ENCODE peak calls at places on chromosome 3, in five cellular contexts. R is CD14-positive monocyte; U is nephron progenitor cell; S is activated CD8-positive, alpha-beta T cell treated with anti-CD3 and anti-CD28 coated beads for 36 hours; A is pancreas. Q is an unnamed sample.

GRCh38 chr3:60779637-60780036 is 471.6 kb downstream of the FHIT start:
- DNase-seq in A (no peak), R (no peak), U (no peak), S (no peak), Q (no peak)

GRCh38 chr3:182465301-182466185 is 327.8 kb upstream of the ATP11B start:
- DNase-seq in S (no peak), U (no peak), A (no peak), R (no peak), Q (peak)

GRCh38 chr3:147157629-147158028 is 248.7 kb downstream of the ZIC4 start:
- DNase-seq in A (no peak), U (no peak), R (no peak), S (no peak), Q (no peak)

GRCh38 chr3:30078736-30079135 is 527.7 kb upstream of the TGFBR2 start:
- DNase-seq in S (no peak), U (no peak), A (no peak), R (no peak), Q (no peak)

GRCh38 chr3:99842826-99843589 is 25.3 kb downstream of the CMSS1 start:
- DNase-seq in R (no peak), U (no peak), A (no peak), S (no peak), Q (peak)

GRCh38 chr3:67291287-67292252 is 293.5 kb downstream of the KBTBD8 start:
- DNase-seq in S (peak), U (no peak), R (no peak), A (no peak), Q (no peak)

GRCh38 chr3:61985020-61985419 is 388.3 kb downstream of the FEZF2 start:
- DNase-seq in U (no peak), S (no peak), A (no peak), R (no peak), Q (no peak)

GRCh38 chr3:12235691-12236090 is 53.2 kb upstream of the PPARG start:
- DNase-seq in U (no peak), S (no peak), R (no peak), A (no peak), Q (no peak)

GRCh38 chr3:146953523-146954125 is 348.5 kb upstream of the PLSCR5 start:
- DNase-seq in A (no peak), R (no peak), S (no peak), U (no peak), Q (no peak)

GRCh38 chr3:88882121-88882520 is 225.3 kb upstream of the EPHA3 start:
- DNase-seq in R (no peak), A (no peak), S (no peak), U (no peak), Q (no peak)

GRCh38 chr3:13716540-13717221 is 163.2 kb downstream of the WNT7A start:
- DNase-seq in U (no peak), A (peak), S (no peak), R (peak), Q (no peak)

GRCh38 chr3:197484204-197484901 is 71.4 kb downstream of the BDH1 start:
- DNase-seq in A (no peak), R (no peak), S (no peak), U (no peak), Q (no peak)

GRCh38 chr3:129576514-129577345 is 29.7 kb downstream of the PLXND1 start:
- DNase-seq in A (no peak), S (peak), U (no peak), R (peak), Q (peak)

GRCh38 chr3:102400766-102401165 is 34.0 kb upstream of the ZPLD1 start:
- DNase-seq in U (no peak), A (no peak), S (no peak), R (no peak), Q (no peak)

GRCh38 chr3:139098391-139098790 is 53.7 kb upstream of the PRR23C start:
- DNase-seq in U (no peak), S (no peak), A (no peak), R (no peak), Q (no peak)

GRCh38 chr3:150528359-150528797 is 17.9 kb downstream of the SERP1 start:
- DNase-seq in A (no peak), U (no peak), S (no peak), R (no peak), Q (peak)

GRCh38 chr3:169627789-169628188 is 35.7 kb downstream of the MECOM start:
- DNase-seq in A (no peak), S (no peak), R (no peak), U (no peak), Q (no peak)

GRCh38 chr3:133591271-133591742 is 17.8 kb downstream of the CDV3 start:
- DNase-seq in A (no peak), S (no peak), U (no peak), R (no peak), Q (no peak)

GRCh38 chr3:170768334-170768801 is 101.6 kb downstream of the RPL22L1 start:
- DNase-seq in R (no peak), U (no peak), S (no peak), A (no peak), Q (peak)

GRCh38 chr3:129601713-129602112 is 4.8 kb downstream of the PLXND1 start:
- DNase-seq in R (no peak), A (no peak), U (no peak), S (no peak), Q (no peak)

GRCh38 chr3:112000971-112001370 is 2.2 kb downstream of the TAGLN3 start:
- DNase-seq in A (no peak), S (no peak), U (no peak), R (no peak), Q (no peak)

GRCh38 chr3:49411550-49411967 is 217 bp downstream of the RHOA start:
- DNase-seq in A (peak), S (peak), U (peak), R (peak), Q (no peak)

GRCh38 chr3:141393151-141394076 is 25.1 kb downstream of the ZBTB38 start:
- DNase-seq in R (no peak), A (no peak), S (no peak), U (peak), Q (no peak)

GRCh38 chr3:189339996-189340395 is 168.2 kb downstream of the TPRG1 start:
- DNase-seq in A (no peak), U (no peak), R (no peak), S (no peak), Q (no peak)

GRCh38 chr3:127284258-127284657 is 3.6 kb downstream of the PRR20G start:
- DNase-seq in S (no peak), R (no peak), A (no peak), U (no peak), Q (no peak)

GRCh38 chr3:12662593-12663310 is 1.2 kb downstream of the RAF1 start:
- DNase-seq in S (peak), U (peak), A (peak), R (peak), Q (peak)

GRCh38 chr3:105791919-105792786 is 76.7 kb downstream of the CBLB start:
- DNase-seq in R (no peak), U (no peak), S (no peak), A (no peak), Q (no peak)

GRCh38 chr3:52535411-52536111 is 844 bp upstream of the UQCC5 start:
- DNase-seq in R (no peak), U (no peak), A (peak), S (no peak), Q (no peak)

GRCh38 chr3:100740207-100740606 is 30.9 kb downstream of the TFG start:
- DNase-seq in A (no peak), U (no peak), R (no peak), S (peak), Q (no peak)

GRCh38 chr3:128415110-128415772 is 51.4 kb downstream of the DNAJB8 start:
- DNase-seq in U (no peak), R (no peak), A (no peak), S (no peak), Q (no peak)

DNA sequence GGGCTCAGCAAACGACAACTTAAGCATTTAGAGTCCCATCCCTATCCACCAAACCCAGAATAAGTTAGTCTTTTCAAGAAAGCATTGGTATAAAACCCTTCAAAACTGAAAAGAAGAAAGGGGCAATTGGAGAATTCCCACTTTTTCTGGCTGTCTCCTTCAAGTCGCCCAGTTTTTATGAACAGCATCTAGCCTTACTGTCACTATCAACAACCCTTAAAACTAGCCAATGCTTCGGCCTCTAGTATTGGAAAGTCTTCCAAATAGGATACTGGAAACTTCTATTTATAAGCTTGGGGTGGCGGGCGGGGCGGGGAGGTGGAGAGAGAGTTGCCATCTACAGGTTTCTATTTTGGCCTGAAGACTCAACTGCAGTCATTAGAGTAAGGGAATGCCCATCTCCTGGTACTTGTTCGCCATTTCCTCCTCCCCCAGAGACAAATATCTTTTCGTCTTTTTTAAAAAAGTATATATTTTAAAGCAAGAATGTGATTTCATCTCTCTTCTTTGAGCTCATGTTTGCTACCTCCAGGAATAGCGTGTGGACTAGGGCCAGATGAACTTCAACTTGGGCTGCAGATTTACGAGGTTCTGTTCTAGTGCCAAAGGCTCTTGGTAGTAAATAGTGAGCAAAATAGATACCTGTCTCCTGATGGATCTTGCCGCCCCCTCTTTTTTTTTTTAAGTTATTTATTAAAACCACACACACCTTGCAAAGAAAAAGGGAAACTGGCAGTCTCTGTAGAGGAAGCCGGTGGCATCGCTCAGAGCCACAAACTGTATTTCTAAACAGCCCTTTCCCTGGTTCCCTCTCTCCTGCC is 2.7 kb downstream of the BCL6 start:
- DNase-seq in A (no peak), S (peak), R (no peak), U (no peak), Q (no peak)
- TF ChIP-seq CTCF in A (peak), S (no peak), R (peak), U (peak), Q (peak)

DNA sequence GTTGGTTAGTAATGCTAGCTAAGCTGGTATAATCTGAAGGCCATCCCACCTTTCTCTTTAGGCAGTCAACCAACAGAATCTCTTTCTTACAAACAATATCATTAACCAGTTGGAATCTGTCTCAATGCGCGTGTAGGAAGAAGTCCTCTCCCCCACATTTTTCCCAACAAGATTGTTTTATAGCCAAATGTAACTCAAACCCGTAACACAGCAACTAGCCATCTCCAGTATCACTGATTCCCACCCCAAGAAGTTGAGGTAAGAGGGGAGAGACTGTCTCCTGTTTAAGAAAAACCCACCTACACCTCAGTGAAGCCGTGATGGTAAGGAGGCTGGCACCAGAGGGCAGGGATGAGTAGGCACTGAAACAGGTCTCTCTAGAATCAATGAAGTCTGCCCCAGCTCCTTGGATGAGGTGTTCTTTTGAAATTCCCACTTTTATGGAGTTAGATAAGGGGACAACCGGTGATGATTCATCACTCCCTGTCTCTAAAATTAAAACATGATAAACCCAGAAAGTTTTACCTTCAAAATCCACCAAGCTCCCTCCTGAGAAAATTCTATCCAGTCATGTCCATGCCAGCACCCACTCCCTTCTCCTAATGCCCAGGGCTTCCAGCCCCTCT is 30.9 kb downstream of the CDC25A start:
- DNase-seq in S (no peak), A (no peak), R (no peak), U (no peak), Q (no peak)
- TF ChIP-seq CTCF in S (no peak), A (no peak), R (no peak), U (no peak), Q (no peak)

GRCh38 chr3:35737934-35738706 is 98.8 kb downstream of the ARPP21 start:
- DNase-seq in U (no peak), R (no peak), S (no peak), A (no peak), Q (no peak)
- TF ChIP-seq CTCF in U (no peak), R (no peak), S (no peak), A (no peak), Q (no peak)

DNA sequence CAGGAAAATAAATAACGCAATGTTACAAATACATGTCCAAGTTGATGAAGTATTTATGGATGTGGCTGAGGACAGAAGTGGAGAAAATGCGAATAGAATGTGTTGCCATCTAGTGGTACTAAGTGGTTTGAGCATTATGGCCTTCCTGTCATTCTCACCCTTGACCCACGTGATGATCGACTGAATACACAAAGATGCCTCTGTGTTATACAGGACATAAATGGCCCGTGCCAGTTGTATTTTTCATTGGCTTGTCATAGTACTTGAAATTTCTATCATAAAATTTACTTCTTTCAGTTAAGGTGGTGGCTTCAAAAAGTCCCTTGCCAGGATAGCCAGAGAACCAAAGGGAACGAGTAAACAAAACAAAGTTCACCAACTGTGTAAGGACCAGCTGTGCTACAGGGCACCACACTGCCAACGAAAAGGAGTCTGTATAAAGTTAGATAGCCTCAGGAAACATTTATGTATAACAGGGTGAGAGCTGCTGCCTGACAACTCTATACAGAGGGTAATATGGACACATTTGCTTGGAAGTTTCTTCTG is 103.7 kb downstream of the MYH15 start:
- DNase-seq in A (no peak), S (peak), R (no peak), U (no peak), Q (peak)
- TF ChIP-seq CTCF in A (peak), S (peak), R (peak), U (peak), Q (peak)

GRCh38 chr3:7506606-7507180 is 645.8 kb downstream of the GRM7 start:
- DNase-seq in R (no peak), U (no peak), S (no peak), A (no peak), Q (no peak)

GRCh38 chr3:7508821-7509220 is 647.9 kb downstream of the GRM7 start:
- DNase-seq in U (no peak), S (no peak), R (no peak), A (no peak), Q (no peak)

GRCh38 chr3:7503431-7503830 is 642.5 kb downstream of the GRM7 start:
- DNase-seq in S (no peak), U (no peak), A (no peak), R (no peak), Q (no peak)

DNA sequence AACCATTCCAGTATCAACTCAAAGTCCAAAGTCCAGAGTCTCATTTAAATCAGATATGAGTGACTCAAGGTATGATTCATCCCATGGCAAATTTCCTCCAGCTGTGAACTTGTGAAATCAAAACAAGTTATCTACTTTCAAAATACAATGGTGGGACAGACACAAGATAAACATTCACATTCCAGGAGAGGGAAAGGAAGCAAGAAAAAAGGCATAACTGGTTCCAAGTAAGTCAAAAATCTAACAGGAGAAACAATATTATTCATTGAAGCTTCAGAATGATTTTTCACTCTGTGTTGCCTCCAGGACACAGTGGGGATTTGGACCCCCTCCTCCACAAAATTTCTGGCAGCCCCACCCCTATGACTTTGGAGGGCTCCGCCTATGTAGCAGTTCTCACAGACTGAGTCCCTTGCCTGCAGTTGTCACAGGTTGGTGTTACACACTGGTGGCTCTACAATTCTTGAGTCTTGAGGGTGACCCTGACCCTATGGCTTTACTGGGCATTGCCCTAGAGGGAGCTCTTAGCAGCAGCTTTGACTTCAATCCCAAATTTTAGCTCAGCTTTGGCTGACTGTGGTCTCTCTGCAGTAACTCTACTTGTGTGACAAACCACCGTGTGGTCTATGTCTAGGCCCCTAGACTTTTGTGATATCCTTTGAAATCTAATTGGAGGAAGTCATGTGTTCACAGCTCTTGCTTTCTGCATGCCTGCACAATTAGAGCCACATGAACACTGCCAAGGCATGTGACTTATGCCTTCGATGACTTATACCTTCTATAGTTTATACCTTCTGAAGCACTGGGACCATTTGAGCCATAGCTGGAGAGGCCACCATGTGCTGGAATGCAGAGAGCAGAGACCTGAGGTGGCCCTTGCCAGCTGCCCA is 644.2 kb downstream of the GRM7 start:
- DNase-seq in S (no peak), R (no peak), A (no peak), U (no peak), Q (no peak)
- TF ChIP-seq CTCF in S (no peak), R (no peak), A (no peak), U (no peak), Q (no peak)

GRCh38 chr3:185152433-185153169 is at the start of gene C3orf70:
- DNase-seq in R (no peak), A (peak), S (peak), U (peak), Q (peak)

GRCh38 chr3:185153170-185153733 is 392 bp upstream of the C3orf70 start:
- DNase-seq in U (peak), S (peak), R (no peak), A (no peak), Q (no peak)

GRCh38 chr3:185151959-185152432 is 864 bp downstream of the C3orf70 start:
- DNase-seq in S (no peak), A (no peak), U (no peak), R (no peak), Q (no peak)

GRCh38 chr3:185155678-185156077 is 2.8 kb upstream of the C3orf70 start:
- DNase-seq in A (no peak), R (no peak), U (no peak), S (no peak), Q (no peak)

DNA sequence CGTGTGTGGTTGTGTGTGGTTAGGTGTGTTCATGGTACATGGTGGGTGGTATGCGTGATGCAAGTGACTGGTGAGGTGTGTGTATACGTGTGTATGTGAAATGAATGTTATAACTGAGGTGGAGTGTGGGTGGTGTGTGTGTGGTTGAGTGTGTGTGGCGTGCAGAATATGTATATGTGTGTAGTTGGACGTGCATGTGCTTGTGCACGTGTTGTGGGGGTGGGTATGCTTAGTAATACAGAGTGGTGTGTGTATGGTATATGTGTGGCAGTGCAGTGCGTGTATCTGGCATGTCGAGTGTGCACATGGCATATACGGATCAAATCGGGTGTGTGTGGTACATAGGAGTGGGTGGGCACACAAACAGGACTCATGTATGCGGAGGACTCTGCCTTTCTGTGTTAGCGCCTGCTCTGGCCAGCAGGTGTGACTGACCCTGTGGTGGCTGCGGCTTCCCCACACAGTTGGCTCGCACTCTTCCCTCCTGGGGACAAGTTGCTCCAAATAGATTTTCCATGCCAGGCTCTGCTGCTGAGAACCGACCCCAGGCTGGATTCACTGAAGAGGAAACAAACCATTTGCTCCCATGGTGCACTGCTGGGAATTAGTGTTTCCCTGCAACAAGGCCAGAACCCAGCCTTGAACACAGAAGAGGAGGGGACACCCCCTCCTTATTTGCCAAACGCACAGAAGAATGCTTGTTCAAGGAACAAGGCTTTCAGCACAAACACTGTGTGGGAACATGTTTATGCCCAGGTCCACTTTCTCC is 1.2 kb upstream of the C3orf70 start:
- DNase-seq in R (no peak), S (no peak), U (no peak), A (no peak), Q (no peak)
- TF ChIP-seq CTCF in R (no peak), S (no peak), U (no peak), A (no peak), Q (no peak)

GRCh38 chr3:154875142-154875541 is 205.0 kb upstream of the MME start:
- DNase-seq in R (no peak), U (no peak), A (no peak), S (no peak), Q (no peak)
- TF ChIP-seq CTCF in R (no peak), U (no peak), A (no peak), S (no peak), Q (no peak)

GRCh38 chr3:184777566-184778356 is 34.2 kb upstream of the VPS8 start:
- DNase-seq in S (peak), A (peak), U (peak), R (peak), Q (peak)
- TF ChIP-seq CTCF in S (peak), A (peak), U (peak), R (peak), Q (peak)

GRCh38 chr3:63662500-63662899 is 10.0 kb downstream of the SNTN start:
- DNase-seq in R (no peak), U (no peak), S (no peak), A (no peak), Q (no peak)
- TF ChIP-seq CTCF in R (no peak), U (no peak), S (no peak), A (no peak), Q (no peak)

GRCh38 chr3:9808345-9809037 is 1.6 kb upstream of the TTLL3 start:
- DNase-seq in U (peak), A (no peak), S (peak), R (no peak), Q (peak)
- TF ChIP-seq CTCF in U (no peak), A (no peak), S (peak), R (no peak), Q (peak)

Q was measured in MM.1S.